ENCODE peak calls at places on chromosome 19, in six cellular contexts. V is BE2C, U is WERI-Rb-1, Z is fibroblast of lung, J is left ventricle myocardium inferior, N is kidney epithelial cell. F is an unnamed sample. For H3K36me3, the result is how much of the 10 kb centered on the place peaks cover.

GRCh38 chr19:459724-460511 is 915 bp downstream of the SHC2 start:
- DNase-seq in J (peak), Z (peak), V (peak), N (no peak), U (peak), F (peak)

GRCh38 chr19:4304509-4305252 is at the start of gene FSD1:
- DNase-seq in Z (peak), V (peak), U (peak), N (no peak), J (no peak), F (peak)

GRCh38 chr19:55370305-55370988 is at the start of gene IL11:
- DNase-seq in Z (no peak), U (no peak), J (no peak), N (no peak), V (no peak), F (no peak)

GRCh38 chr19:17681505-17682125 is 6.5 kb downstream of the UNC13A start:
- DNase-seq in J (peak), N (no peak), U (no peak), Z (peak), V (no peak), F (peak)

GRCh38 chr19:45136507-45137178 is 24.1 kb downstream of the NKPD1 start:
- DNase-seq in N (no peak), U (no peak), Z (no peak), V (peak), J (no peak), F (no peak)

GRCh38 chr19:46404884-46405658 is 8.3 kb downstream of the CCDC8 start:
- DNase-seq in V (no peak), N (no peak), U (no peak), Z (peak), J (no peak), F (peak)

GRCh38 chr19:19594371-19594770 is 24.1 kb downstream of the PBX4 start:
- DNase-seq in V (no peak), U (no peak), Z (no peak), J (no peak), N (no peak), F (no peak)

GRCh38 chr19:42111811-42112210 is 20.4 kb downstream of the POU2F2 start:
- DNase-seq in V (no peak), Z (no peak), N (no peak), U (no peak), J (no peak), F (no peak)

GRCh38 chr19:53908933-53909415 is at the start of gene CACNG7:
- DNase-seq in N (no peak), Z (no peak), V (no peak), J (no peak), U (no peak), F (peak)

GRCh38 chr19:36245210-36246005 is 30.5 kb downstream of the ZNF146 start:
- DNase-seq in N (no peak), Z (peak), V (peak), J (no peak), U (no peak), F (no peak)
- H3K4me3 ChIP-seq in N (no peak), Z (peak), V (peak), J (peak), U (no peak), F (no peak)

DNA sequence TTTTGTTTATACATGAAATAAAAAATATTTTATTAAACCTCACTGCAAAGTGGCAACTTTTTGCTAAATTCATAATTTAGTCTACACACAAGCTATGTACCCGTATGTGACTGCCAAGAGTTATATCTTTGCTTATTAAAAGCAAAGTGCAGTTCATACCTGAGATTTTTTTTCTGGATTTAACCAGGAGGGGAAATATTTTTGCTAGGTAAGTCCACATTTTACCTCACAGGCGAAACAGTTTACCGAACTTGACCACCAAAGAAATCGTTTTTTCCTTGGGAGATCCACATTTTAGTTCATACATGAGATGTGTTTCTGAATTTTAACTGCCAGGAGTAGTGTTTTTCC is 12.2 kb upstream of the JSRP1 start:
- DNase-seq in V (no peak), J (no peak), N (no peak), U (no peak), Z (no peak), F (no peak)
- TF ChIP-seq CTCF in V (no peak), J (no peak), N (no peak), U (no peak), Z (no peak), F (no peak)

DNA sequence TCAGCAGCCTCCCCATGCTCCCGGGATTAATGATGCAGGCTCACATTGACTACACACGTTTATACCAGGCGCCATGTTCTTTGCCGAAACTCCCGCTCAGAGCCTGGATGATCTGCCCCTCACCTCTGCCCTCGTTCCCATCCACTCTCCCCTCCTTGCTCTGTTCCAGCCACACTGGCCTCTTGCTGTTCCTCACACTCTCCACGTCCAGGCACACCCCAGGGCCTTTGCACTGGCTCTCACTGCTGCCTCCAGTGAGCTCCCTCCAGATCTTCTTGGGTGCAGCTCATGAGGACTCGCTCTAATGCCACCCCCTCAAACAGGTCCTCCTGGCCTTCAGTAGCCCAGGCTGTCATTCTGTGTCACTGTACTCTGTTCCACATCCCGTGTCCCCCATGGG is 39.2 kb downstream of the DPF1 start:
- DNase-seq in U (no peak), N (no peak), J (no peak), Z (no peak), V (no peak), F (no peak)
- H3K36me3 ChIP-seq in U (under half), N (under half), J (under half), Z (under half), V (under half), F (under half)

DNA sequence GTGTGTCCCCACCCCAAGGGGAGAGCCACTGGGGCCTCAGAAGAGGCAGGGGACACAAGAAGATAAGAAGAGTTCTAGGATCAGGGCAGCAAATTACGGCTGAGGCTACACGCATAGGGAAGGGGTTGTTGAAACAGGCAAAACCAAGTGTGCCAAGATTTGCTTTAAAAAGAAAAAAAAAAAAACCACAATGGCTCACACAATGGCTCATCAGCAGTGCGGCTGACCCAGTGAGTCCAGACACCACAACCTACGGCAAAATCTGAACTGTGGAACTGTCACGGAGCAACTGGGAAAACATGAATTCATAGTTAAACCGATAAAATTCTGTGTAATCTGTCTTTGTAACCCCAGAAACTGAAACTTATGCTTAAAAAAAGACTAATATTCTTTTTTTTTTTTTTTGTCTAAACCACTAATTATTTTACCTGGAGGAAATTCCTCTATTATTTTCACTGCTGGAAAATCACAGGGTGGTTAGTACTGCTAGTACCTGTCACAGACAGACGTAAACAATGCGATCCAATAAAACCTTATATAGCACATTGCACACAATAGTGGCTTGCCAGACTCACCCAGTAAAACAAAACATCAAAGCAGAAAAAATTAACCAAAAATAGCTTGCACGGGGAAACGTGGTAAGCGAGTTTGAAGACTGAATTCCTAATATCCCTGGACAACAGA is 325.4 kb upstream of the TSHZ3 start:
- DNase-seq in V (no peak), N (peak), J (no peak), U (no peak), Z (peak), F (no peak)
- H3K4me3 ChIP-seq in V (no peak), N (no peak), J (no peak), U (no peak), Z (no peak), F (no peak)

DNA sequence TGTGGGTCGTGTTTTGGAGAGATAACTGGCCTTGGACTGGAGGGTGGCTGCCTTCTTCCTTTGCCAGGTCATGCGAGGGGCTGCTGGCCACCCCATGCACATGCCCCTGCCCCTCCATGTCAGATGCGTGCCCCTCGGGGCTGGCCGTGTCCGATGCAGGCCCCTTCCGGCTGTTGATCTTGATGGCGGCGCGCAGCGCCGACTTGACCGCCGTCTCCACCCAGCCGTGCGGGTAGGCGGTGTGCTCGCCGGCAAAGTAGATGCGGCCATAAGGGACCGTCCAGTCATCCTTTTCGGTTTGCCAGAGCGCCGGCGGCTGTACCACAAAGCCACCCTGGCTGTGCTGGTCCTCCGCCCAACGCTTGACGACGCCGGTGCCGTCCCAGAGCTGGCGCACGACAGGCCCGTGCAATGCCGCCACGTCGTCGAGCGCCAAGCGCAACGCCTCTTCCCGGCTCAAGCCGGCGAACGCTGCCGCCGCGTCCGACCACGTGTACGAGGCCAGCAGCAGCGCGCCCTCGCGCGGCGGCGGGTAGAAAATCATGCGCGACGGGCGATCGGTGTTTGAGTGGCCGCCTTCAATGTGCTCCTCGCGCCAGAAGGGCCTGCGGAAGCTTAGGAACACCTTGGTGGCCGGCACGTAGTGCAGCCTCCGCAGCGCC is 6.9 kb downstream of the IL4I1 start:
- DNase-seq in Z (peak), V (no peak), J (peak), U (no peak), N (no peak), F (peak)
- TF ChIP-seq CTCF in Z (peak), V (no peak), J (peak), U (no peak), N (peak), F (peak)

DNA sequence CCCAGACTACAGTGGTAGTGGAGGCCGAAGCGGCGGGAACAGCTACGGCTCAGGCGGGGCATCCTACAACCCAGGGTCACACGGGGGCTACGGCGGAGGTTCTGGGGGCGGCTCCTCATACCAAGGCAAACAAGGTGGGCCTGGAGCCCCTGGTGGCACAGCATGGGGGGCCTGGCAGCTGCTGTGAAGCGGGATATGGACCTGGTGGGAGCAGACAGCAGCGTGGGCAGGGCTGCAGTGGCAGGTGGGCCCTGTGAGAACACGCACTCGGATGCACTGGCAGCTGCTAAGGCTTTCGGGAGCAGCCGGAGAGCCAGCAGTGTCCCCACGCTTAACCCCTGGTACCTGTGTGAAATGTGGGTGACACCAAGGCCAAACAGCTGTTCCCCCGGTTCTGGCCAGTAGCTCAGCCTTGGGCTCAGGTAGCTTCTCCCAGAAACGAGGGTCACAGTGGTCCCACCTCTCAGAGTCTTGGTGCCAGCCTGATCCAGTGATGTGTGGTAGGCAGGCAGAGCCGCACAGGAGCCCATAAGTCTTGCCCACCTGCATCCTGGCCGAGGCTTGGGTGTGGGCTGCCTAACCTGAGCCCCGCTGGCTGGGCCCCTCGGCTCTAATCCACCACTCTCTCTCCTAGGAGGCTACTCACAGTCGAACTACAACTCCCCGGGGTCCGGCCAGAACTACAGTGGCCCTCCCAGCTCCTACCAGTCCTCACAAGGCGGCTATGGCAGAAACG is 12.5 kb upstream of the QTRT1 start:
- DNase-seq in V (no peak), Z (no peak), J (no peak), U (no peak), N (no peak), F (no peak)
- H3K36me3 ChIP-seq in V (half or more), Z (under half), J (half or more), U (half or more), N (under half), F (half or more)

DNA sequence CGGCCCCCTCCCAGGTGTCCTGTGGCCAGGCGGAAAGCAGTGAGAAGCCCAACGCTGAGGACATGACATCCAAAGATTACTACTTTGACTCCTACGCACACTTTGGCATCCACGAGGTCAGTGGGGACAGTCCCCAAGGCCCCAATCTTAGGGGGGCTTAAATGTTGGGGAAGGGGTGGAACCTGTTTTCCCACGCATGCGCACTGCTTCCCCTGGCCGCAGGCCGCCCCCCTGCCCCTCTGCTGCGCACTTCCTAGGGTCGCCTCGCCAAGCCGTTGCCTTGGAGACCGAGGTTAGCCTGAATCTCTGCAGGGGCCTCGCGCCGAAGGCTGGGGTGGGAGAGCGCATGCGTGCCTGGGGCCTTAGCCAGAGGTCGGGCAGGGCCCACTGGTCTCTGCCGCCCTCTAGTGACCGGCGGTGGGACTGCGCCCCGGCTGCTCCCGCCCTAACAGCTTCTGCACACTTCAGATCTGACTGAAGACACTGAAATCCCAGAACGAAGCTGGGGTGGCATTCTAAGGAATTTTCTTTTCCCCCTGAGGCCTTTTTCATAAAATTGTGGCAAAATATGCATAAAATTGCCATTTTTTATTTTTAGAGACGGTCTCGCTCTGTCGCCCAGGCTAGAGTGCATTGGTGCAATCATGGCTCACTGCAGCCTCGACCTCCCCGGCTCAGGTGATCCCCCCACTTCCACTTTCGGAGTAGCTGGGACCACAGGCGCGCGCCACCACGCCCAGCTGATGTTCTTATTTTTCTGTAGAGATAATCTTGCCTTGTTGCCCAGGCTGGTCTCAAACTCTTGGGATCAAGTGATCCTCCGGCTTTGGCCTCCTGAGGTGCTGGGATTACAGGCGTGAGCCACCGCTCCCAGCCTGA is 3.6 kb downstream of the PRMT1 start:
- DNase-seq in Z (peak), N (no peak), U (peak), J (peak), V (peak), F (peak)
- H3K4me3 ChIP-seq in Z (peak), N (no peak), U (peak), J (peak), V (peak), F (no peak)

DNA sequence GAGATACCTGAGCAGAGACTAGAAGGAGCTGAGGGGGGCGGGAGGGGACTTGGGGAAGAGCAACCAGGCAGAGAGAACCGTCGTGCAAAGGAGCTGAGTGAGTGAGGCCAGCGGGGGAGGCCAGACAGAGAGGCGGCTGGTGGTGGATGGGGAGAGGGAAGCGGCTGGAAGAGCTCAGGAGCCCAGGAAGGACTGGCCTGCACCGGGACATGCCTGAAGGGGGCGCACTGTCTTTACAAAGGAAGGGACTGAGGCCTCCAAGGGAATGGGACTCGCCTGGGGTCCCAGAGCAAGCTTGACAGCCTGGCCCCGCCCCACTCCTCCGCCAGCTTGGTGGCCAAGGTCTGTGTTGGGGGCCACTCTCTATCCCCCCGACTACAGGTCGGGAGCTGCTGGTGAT is 14.9 kb downstream of the ONECUT3 start:
- DNase-seq in V (peak), Z (no peak), U (peak), N (no peak), J (no peak), F (peak)
- TF ChIP-seq CTCF in V (peak), Z (no peak), U (peak), N (peak), J (no peak), F (peak)

GRCh38 chr19:10116866-10117616 is 2.7 kb downstream of the EIF3G start:
- DNase-seq in U (no peak), N (no peak), V (no peak), Z (no peak), J (no peak), F (no peak)
- H3K36me3 ChIP-seq in U (under half), N (under half), V (under half), Z (under half), J (under half), F (under half)

F was measured in cardiac muscle cell.